ENCODE peak calls at places on chromosomes 7 and 10, in ten cellular contexts. D is CD8-positive, alpha-beta T cell; P is astrocyte; S is left ventricle myocardium inferior; O is brain microvascular endothelial cell; Q is neural progenitor cell; Y is right cardiac atrium; T is ascending aorta; Z is heart right ventricle; G is right atrium auricular region. U is an unnamed sample.
A peak's percentile ranks its signal among the peaks of the same experiment; 100 is the strongest.

GRCh38 chr7:480531-481218 is 39.0 kb downstream of the PDGFA start:
- DNase-seq in D (no peak), P (no peak), S (peak; percentile 13), O (no peak), Q (no peak), Y (peak; percentile 49), T (no peak), Z (no peak), G (no peak), U (no peak)

GRCh38 chr10:45001382-45002148 is 842 bp downstream of the ZNF22 start:
- DNase-seq in D (peak; percentile 62), P (peak; percentile 76), S (peak; percentile 78), O (peak; percentile 68), Q (peak; percentile 63), Y (peak; percentile 87), T (no peak), Z (peak; percentile 75), G (no peak), U (no peak)

GRCh38 chr10:102413053-102413705 is 5.4 kb downstream of the PSD start:
- DNase-seq in D (no peak), P (no peak), S (no peak), O (no peak), Q (peak; percentile 88), Y (peak; percentile 30), T (no peak), Z (no peak), G (no peak), U (no peak)

GRCh38 chr10:103040424-103040823 is 122.3 kb downstream of the CNNM2 start:
- DNase-seq in D (no peak), P (peak; percentile 90), S (no peak), O (peak; percentile 82), Q (no peak), Y (no peak), T (no peak), Z (no peak), G (no peak), U (no peak)

GRCh38 chr7:27165655-27166474 is 528 bp upstream of the HOXA9 start:
- DNase-seq in D (no peak), P (no peak), S (no peak), O (no peak), Q (no peak), Y (no peak), T (no peak), Z (no peak), G (no peak), U (no peak)

GRCh38 chr10:49739426-49739825 is 22.7 kb downstream of the OGDHL start:
- DNase-seq in D (no peak), P (no peak), S (no peak), O (no peak), Q (no peak), Y (no peak), T (no peak), Z (no peak), G (no peak), U (no peak)

GRCh38 chr10:89466599-89467035 is 52.2 kb downstream of the IFIT5 start:
- DNase-seq in D (no peak), P (peak; percentile 46), S (no peak), O (peak; percentile 42), Q (peak; percentile 31), Y (no peak), T (no peak), Z (peak; percentile 14), G (no peak), U (no peak)

GRCh38 chr7:44277851-44278250 is 47.5 kb downstream of the CAMK2B start:
- DNase-seq in D (no peak), P (no peak), S (peak; percentile 83), O (no peak), Q (no peak), Y (peak; percentile 84), T (peak; percentile 4), Z (peak; percentile 74), G (no peak), U (no peak)

GRCh38 chr10:43040482-43041256 is 36.2 kb upstream of the RET start:
- DNase-seq in D (peak; percentile 43), P (no peak), S (no peak), O (no peak), Q (no peak), Y (peak; percentile 17), T (no peak), Z (no peak), G (no peak), U (no peak)

GRCh38 chr10:61211468-61211867 is 241.7 kb downstream of the TMEM26 start:
- DNase-seq in D (no peak), P (no peak), S (no peak), O (peak; percentile 18), Q (no peak), Y (no peak), T (no peak), Z (no peak), G (no peak), U (no peak)

GRCh38 chr10:13095094-13095493 is 4.9 kb upstream of the OPTN start:
- DNase-seq in D (no peak), P (no peak), S (no peak), O (peak; percentile 12), Q (no peak), Y (no peak), T (no peak), Z (no peak), G (no peak), U (no peak)

GRCh38 chr10:13090289-13090688 is 9.7 kb upstream of the OPTN start:
- DNase-seq in D (no peak), P (no peak), S (no peak), O (no peak), Q (no peak), Y (no peak), T (no peak), Z (no peak), G (no peak), U (no peak)

GRCh38 chr10:13089345-13089744 is 10.6 kb upstream of the OPTN start:
- DNase-seq in D (no peak), P (no peak), S (no peak), O (no peak), Q (no peak), Y (no peak), T (no peak), Z (no peak), G (no peak), U (no peak)

GRCh38 chr10:13092446-13093102 is 7.4 kb upstream of the OPTN start:
- DNase-seq in D (no peak), P (no peak), S (no peak), O (peak; percentile 8), Q (no peak), Y (no peak), T (no peak), Z (no peak), G (no peak), U (no peak)

GRCh38 chr10:13091816-13092215 is 8.1 kb upstream of the OPTN start:
- DNase-seq in D (no peak), P (no peak), S (no peak), O (no peak), Q (no peak), Y (no peak), T (no peak), Z (no peak), G (no peak), U (no peak)
- H3K27me3 ChIP-seq in D (no peaks in the 10 kb centered on the region), P (no peaks in the 10 kb centered on the region), S (no peaks in the 10 kb centered on the region), O (no peaks in the 10 kb centered on the region), Q (no peaks in the 10 kb centered on the region), Y (no peaks in the 10 kb centered on the region), T (no peaks in the 10 kb centered on the region), Z (no peaks in the 10 kb centered on the region), G (no peaks in the 10 kb centered on the region), U (no peaks in the 10 kb centered on the region)

DNA sequence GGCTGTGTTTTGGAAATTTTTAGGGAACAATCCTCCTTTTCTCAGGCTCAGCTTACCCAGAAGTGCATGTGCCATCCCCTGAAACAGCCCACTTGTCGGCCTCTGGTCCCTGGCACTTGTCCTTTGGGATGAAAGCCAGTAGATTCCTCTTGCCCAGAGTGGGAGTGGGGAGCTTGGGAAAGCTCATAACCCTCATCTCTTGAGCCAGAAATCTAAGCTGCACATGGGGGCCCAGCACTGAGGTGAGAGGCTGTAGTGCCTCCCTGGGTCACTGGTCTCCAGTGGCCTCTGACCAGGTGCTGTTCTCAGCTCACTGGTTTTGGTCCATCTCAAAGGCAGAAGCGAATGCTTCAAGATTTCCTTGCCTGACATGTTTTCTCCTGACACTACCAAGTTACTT is 150.3 kb downstream of the RNF216 start:
- DNase-seq in D (no peak), P (no peak), S (no peak), O (no peak), Q (no peak), Y (no peak), T (no peak), Z (no peak), G (no peak), U (no peak)
- H3K27ac ChIP-seq in D (no peak overlapping the region), P (peak overlapping the region; percentile 37), S (no peak overlapping the region), O (no peak overlapping the region), Q (no peak overlapping the region), Y (no peak overlapping the region), T (peak overlapping the region; percentile 19), Z (no peak overlapping the region), G (no peak overlapping the region), U (peak overlapping the region; percentile 36)

GRCh38 chr7:41508755-41509154 is 194.1 kb downstream of the INHBA start:
- DNase-seq in D (no peak), P (no peak), S (no peak), O (no peak), Q (no peak), Y (no peak), T (no peak), Z (no peak), G (no peak), U (no peak)
- H3K27me3 ChIP-seq in D (no peaks in the 10 kb centered on the region), P (no peaks in the 10 kb centered on the region), S (peaks cover 9% of the 10 kb centered on the region), O (no peaks in the 10 kb centered on the region), Q (no peaks in the 10 kb centered on the region), Y (no peaks in the 10 kb centered on the region), T (no peaks in the 10 kb centered on the region), Z (no peaks in the 10 kb centered on the region), G (no peaks in the 10 kb centered on the region), U (no peaks in the 10 kb centered on the region)

DNA sequence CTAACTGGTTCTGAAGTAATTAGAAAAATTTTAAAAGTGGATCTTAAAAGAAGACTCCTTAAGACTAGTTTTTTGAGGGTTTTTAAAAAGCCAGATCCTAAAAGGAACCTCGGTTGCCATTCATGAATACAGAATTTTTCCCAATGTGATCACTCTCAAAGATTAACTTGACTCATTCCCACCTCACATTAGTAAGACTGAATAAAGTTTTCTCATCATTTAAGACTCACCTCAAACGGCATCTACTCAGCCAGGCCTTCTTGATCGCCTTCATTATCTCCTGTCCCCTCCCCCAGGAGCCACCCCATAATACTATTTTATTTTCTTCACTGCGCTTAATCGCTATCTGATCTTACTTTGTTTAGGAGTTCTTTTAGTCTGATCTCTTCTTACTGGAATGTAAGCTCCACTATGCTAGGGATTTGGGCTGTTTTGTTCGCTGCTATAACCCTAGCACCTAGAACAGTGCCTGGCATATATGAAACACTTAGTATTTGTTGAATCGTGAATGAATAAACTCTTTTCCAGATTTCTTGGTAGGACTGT is 55.9 kb upstream of the PCGF5 start:
- DNase-seq in D (no peak), P (peak; percentile 12), S (no peak), O (peak; percentile 5), Q (peak; percentile 26), Y (no peak), T (no peak), Z (no peak), G (no peak), U (no peak)
- H3K27ac ChIP-seq in D (peak overlapping the region; percentile 93), P (peak overlapping the region; percentile 71), S (peak overlapping the region; percentile 97), O (peak overlapping the region; percentile 49), Q (no peak overlapping the region), Y (no peak overlapping the region), T (peak overlapping the region; percentile 96), Z (peak overlapping the region; percentile 98), G (peak overlapping the region; percentile 93), U (no peak overlapping the region)

U was measured in esophagus squamous epithelium.